ENCODE peak calls at places on chromosomes 12 and 14, in ten cellular contexts. P is activated CD4-positive, alpha-beta memory T cell treated with anti-CD3 and anti-CD28 coated beads, Interleukin-2, amount 10 ng/mL, durations not matched to agents 7 days and 5 days; U is breast epithelium; M is RCC 7860; H is Kasumi-1; Y is BJ; Z is adipocyte; E is skeletal muscle cell; C is dorsolateral prefrontal cortex; X is non-pigmented ciliary epithelial cell. T is an unnamed sample.

GRCh38 chr12:62692884-62693283 is 226.3 kb downstream of the MON2 start:
- DNase-seq in X (peak; percentile 87), H (no peak), E (peak; percentile 62), U (no peak), M (peak; percentile 57), P (no peak), C (no peak), Y (no peak), Z (peak; percentile 23), T (no peak)

GRCh38 chr12:109452489-109452888 is 24.6 kb downstream of the KCTD10 start:
- DNase-seq in P (no peak), H (no peak), U (no peak), C (no peak), Y (no peak), X (no peak), Z (no peak), M (no peak), E (no peak), T (no peak)

GRCh38 chr14:63614964-63615363 is 26.7 kb downstream of the WDR89 start:
- DNase-seq in E (no peak), Y (no peak), C (no peak), U (no peak), M (no peak), H (no peak), Z (peak; percentile 24), P (no peak), X (no peak), T (no peak)

GRCh38 chr12:111505601-111506036 is 93.5 kb downstream of the ATXN2 start:
- DNase-seq in X (no peak), P (no peak), Y (no peak), E (no peak), U (no peak), M (no peak), H (no peak), Z (no peak), C (no peak), T (no peak)

GRCh38 chr14:37641117-37641516 is 45.7 kb downstream of the TTC6 start:
- DNase-seq in C (no peak), Z (no peak), Y (no peak), M (no peak), P (no peak), E (no peak), U (no peak), H (no peak), X (no peak), T (no peak)

GRCh38 chr14:64880382-64881121 is 845 bp upstream of the SPTB start:
- DNase-seq in U (no peak), E (no peak), Y (no peak), H (peak; percentile 14), C (peak; percentile 82), P (peak; percentile 63), Z (peak; percentile 44), M (no peak), X (no peak), T (no peak)

GRCh38 chr14:77181603-77182437 is at the start of gene TMEM63C:
- DNase-seq in M (no peak), C (peak; percentile 87), P (peak; percentile 54), Z (no peak), X (no peak), U (peak; percentile 68), H (peak; percentile 85), E (no peak), Y (no peak), T (peak; percentile 22)

GRCh38 chr12:8829621-8830020 is 7.2 kb downstream of the A2ML1 start:
- DNase-seq in M (no peak), H (no peak), C (no peak), X (no peak), Y (no peak), Z (no peak), U (no peak), E (no peak), P (no peak), T (no peak)

GRCh38 chr14:21255385-21256101 is 13.7 kb downstream of the HNRNPC start:
- DNase-seq in U (no peak), X (no peak), P (no peak), Z (peak; percentile 62), Y (no peak), C (no peak), M (no peak), H (no peak), E (no peak), T (no peak)

GRCh38 chr12:1212529-1212928 is 221.5 kb downstream of the ERC1 start:
- DNase-seq in X (no peak), M (no peak), E (no peak), C (no peak), P (no peak), Y (no peak), U (no peak), Z (no peak), H (no peak), T (no peak)